ENCODE peak calls at places on chromosomes 11 and 22, in seven cellular contexts. One of them, this sample, is unnamed.

GRCh38 chr11:95255523-95256165 is 24.6 kb upstream of the SESN3 start:
- DNase-seq in left colon: no peak
- DNase-seq in stimulated activated CD4-positive, alpha-beta T cell treated with anti-CD3 and anti-CD28 coated beads, Interleukin-2, amount 100 ng/mL, for 48 hours: no peak
- DNase-seq in stimulated activated CD8-positive, alpha-beta memory T cell treated with anti-CD3 and anti-CD28 coated beads, Interleukin-15, amount 100 ng/mL, for 24 hours: no peak
- DNase-seq in NCI-H774: no peak
- DNase-seq in H54: no peak
- DNase-seq in osteocyte: no peak
- DNase-seq in this sample: peak; percentile 61

GRCh38 chr22:33605686-33606085 is 314.6 kb downstream of the LARGE1 start:
- DNase-seq in left colon: no peak
- DNase-seq in stimulated activated CD4-positive, alpha-beta T cell treated with anti-CD3 and anti-CD28 coated beads, Interleukin-2, amount 100 ng/mL, for 48 hours: no peak
- DNase-seq in stimulated activated CD8-positive, alpha-beta memory T cell treated with anti-CD3 and anti-CD28 coated beads, Interleukin-15, amount 100 ng/mL, for 24 hours: no peak
- DNase-seq in NCI-H774: no peak
- DNase-seq in H54: no peak
- DNase-seq in osteocyte: no peak
- DNase-seq in this sample: no peak

GRCh38 chr11:17921620-17922473 is 91.0 kb downstream of the SERGEF start:
- DNase-seq in left colon: no peak
- DNase-seq in stimulated activated CD4-positive, alpha-beta T cell treated with anti-CD3 and anti-CD28 coated beads, Interleukin-2, amount 100 ng/mL, for 48 hours: no peak
- DNase-seq in stimulated activated CD8-positive, alpha-beta memory T cell treated with anti-CD3 and anti-CD28 coated beads, Interleukin-15, amount 100 ng/mL, for 24 hours: no peak
- DNase-seq in NCI-H774: no peak
- DNase-seq in H54: no peak
- DNase-seq in osteocyte: no peak
- DNase-seq in this sample: no peak

GRCh38 chr11:47918882-47919495 is 61.4 kb upstream of the PTPRJ start:
- DNase-seq in left colon: no peak
- DNase-seq in stimulated activated CD4-positive, alpha-beta T cell treated with anti-CD3 and anti-CD28 coated beads, Interleukin-2, amount 100 ng/mL, for 48 hours: no peak
- DNase-seq in stimulated activated CD8-positive, alpha-beta memory T cell treated with anti-CD3 and anti-CD28 coated beads, Interleukin-15, amount 100 ng/mL, for 24 hours: no peak
- DNase-seq in NCI-H774: no peak
- DNase-seq in H54: peak; percentile 53
- DNase-seq in osteocyte: no peak
- DNase-seq in this sample: no peak

GRCh38 chr22:46107089-46107664 is 43.1 kb upstream of the PPARA start:
- DNase-seq in left colon: peak; percentile 59
- DNase-seq in stimulated activated CD4-positive, alpha-beta T cell treated with anti-CD3 and anti-CD28 coated beads, Interleukin-2, amount 100 ng/mL, for 48 hours: no peak
- DNase-seq in stimulated activated CD8-positive, alpha-beta memory T cell treated with anti-CD3 and anti-CD28 coated beads, Interleukin-15, amount 100 ng/mL, for 24 hours: no peak
- DNase-seq in NCI-H774: peak; percentile 59
- DNase-seq in H54: no peak
- DNase-seq in osteocyte: no peak
- DNase-seq in this sample: peak; percentile 71

GRCh38 chr11:70415642-70416395 is 17.5 kb downstream of the CTTN start:
- DNase-seq in left colon: no peak
- DNase-seq in stimulated activated CD4-positive, alpha-beta T cell treated with anti-CD3 and anti-CD28 coated beads, Interleukin-2, amount 100 ng/mL, for 48 hours: no peak
- DNase-seq in stimulated activated CD8-positive, alpha-beta memory T cell treated with anti-CD3 and anti-CD28 coated beads, Interleukin-15, amount 100 ng/mL, for 24 hours: no peak
- DNase-seq in NCI-H774: no peak
- DNase-seq in H54: no peak
- DNase-seq in osteocyte: no peak
- DNase-seq in this sample: no peak

GRCh38 chr11:78525720-78526119 is 48.9 kb downstream of the NARS2 start:
- DNase-seq in left colon: no peak
- DNase-seq in stimulated activated CD4-positive, alpha-beta T cell treated with anti-CD3 and anti-CD28 coated beads, Interleukin-2, amount 100 ng/mL, for 48 hours: no peak
- DNase-seq in stimulated activated CD8-positive, alpha-beta memory T cell treated with anti-CD3 and anti-CD28 coated beads, Interleukin-15, amount 100 ng/mL, for 24 hours: no peak
- DNase-seq in NCI-H774: no peak
- DNase-seq in H54: no peak
- DNase-seq in osteocyte: no peak
- DNase-seq in this sample: no peak

GRCh38 chr11:61587951-61588695 is 7.2 kb upstream of the SYT7 start:
- DNase-seq in left colon: peak; percentile 78
- DNase-seq in stimulated activated CD4-positive, alpha-beta T cell treated with anti-CD3 and anti-CD28 coated beads, Interleukin-2, amount 100 ng/mL, for 48 hours: peak; percentile 69
- DNase-seq in stimulated activated CD8-positive, alpha-beta memory T cell treated with anti-CD3 and anti-CD28 coated beads, Interleukin-15, amount 100 ng/mL, for 24 hours: peak; percentile 37
- DNase-seq in NCI-H774: peak; percentile 66
- DNase-seq in H54: peak; percentile 74
- DNase-seq in osteocyte: no peak
- DNase-seq in this sample: no peak

GRCh38 chr11:124623861-124624525 is 1.3 kb downstream of the TBRG1 start:
- DNase-seq in left colon: no peak
- DNase-seq in stimulated activated CD4-positive, alpha-beta T cell treated with anti-CD3 and anti-CD28 coated beads, Interleukin-2, amount 100 ng/mL, for 48 hours: no peak
- DNase-seq in stimulated activated CD8-positive, alpha-beta memory T cell treated with anti-CD3 and anti-CD28 coated beads, Interleukin-15, amount 100 ng/mL, for 24 hours: no peak
- DNase-seq in NCI-H774: no peak
- DNase-seq in H54: no peak
- DNase-seq in osteocyte: no peak
- DNase-seq in this sample: no peak

GRCh38 chr22:43412808-43413785 is 1.3 kb downstream of the MPPED1 start:
- DNase-seq in left colon: no peak
- DNase-seq in stimulated activated CD4-positive, alpha-beta T cell treated with anti-CD3 and anti-CD28 coated beads, Interleukin-2, amount 100 ng/mL, for 48 hours: no peak
- DNase-seq in stimulated activated CD8-positive, alpha-beta memory T cell treated with anti-CD3 and anti-CD28 coated beads, Interleukin-15, amount 100 ng/mL, for 24 hours: no peak
- DNase-seq in NCI-H774: no peak
- DNase-seq in H54: no peak
- DNase-seq in osteocyte: no peak
- DNase-seq in this sample: peak; percentile 27

GRCh38 chr11:76918941-76919386 is 58.2 kb downstream of the ACER3 start:
- DNase-seq in left colon: no peak
- DNase-seq in stimulated activated CD4-positive, alpha-beta T cell treated with anti-CD3 and anti-CD28 coated beads, Interleukin-2, amount 100 ng/mL, for 48 hours: no peak
- DNase-seq in stimulated activated CD8-positive, alpha-beta memory T cell treated with anti-CD3 and anti-CD28 coated beads, Interleukin-15, amount 100 ng/mL, for 24 hours: no peak
- DNase-seq in NCI-H774: peak; percentile 49
- DNase-seq in H54: peak; percentile 1
- DNase-seq in osteocyte: no peak
- DNase-seq in this sample: peak; percentile 23

GRCh38 chr11:17734986-17735822 is 623 bp downstream of the KCNC1 start:
- DNase-seq in left colon: no peak
- DNase-seq in stimulated activated CD4-positive, alpha-beta T cell treated with anti-CD3 and anti-CD28 coated beads, Interleukin-2, amount 100 ng/mL, for 48 hours: peak; percentile 40
- DNase-seq in stimulated activated CD8-positive, alpha-beta memory T cell treated with anti-CD3 and anti-CD28 coated beads, Interleukin-15, amount 100 ng/mL, for 24 hours: no peak
- DNase-seq in NCI-H774: peak; percentile 23
- DNase-seq in H54: peak; percentile 69
- DNase-seq in osteocyte: peak; percentile 91
- DNase-seq in this sample: no peak

GRCh38 chr11:72614381-72614780 is 59.8 kb downstream of the PDE2A start:
- DNase-seq in left colon: no peak
- DNase-seq in stimulated activated CD4-positive, alpha-beta T cell treated with anti-CD3 and anti-CD28 coated beads, Interleukin-2, amount 100 ng/mL, for 48 hours: no peak
- DNase-seq in stimulated activated CD8-positive, alpha-beta memory T cell treated with anti-CD3 and anti-CD28 coated beads, Interleukin-15, amount 100 ng/mL, for 24 hours: no peak
- DNase-seq in NCI-H774: no peak
- DNase-seq in H54: no peak
- DNase-seq in osteocyte: no peak
- DNase-seq in this sample: no peak

GRCh38 chr22:38267086-38267485 is 5.7 kb downstream of the TMEM184B start:
- DNase-seq in left colon: no peak
- DNase-seq in stimulated activated CD4-positive, alpha-beta T cell treated with anti-CD3 and anti-CD28 coated beads, Interleukin-2, amount 100 ng/mL, for 48 hours: no peak
- DNase-seq in stimulated activated CD8-positive, alpha-beta memory T cell treated with anti-CD3 and anti-CD28 coated beads, Interleukin-15, amount 100 ng/mL, for 24 hours: no peak
- DNase-seq in NCI-H774: no peak
- DNase-seq in H54: no peak
- DNase-seq in osteocyte: no peak
- DNase-seq in this sample: no peak

GRCh38 chr22:20165421-20165820 is 14.6 kb upstream of the CCDC188 start:
- DNase-seq in left colon: no peak
- DNase-seq in stimulated activated CD4-positive, alpha-beta T cell treated with anti-CD3 and anti-CD28 coated beads, Interleukin-2, amount 100 ng/mL, for 48 hours: no peak
- DNase-seq in stimulated activated CD8-positive, alpha-beta memory T cell treated with anti-CD3 and anti-CD28 coated beads, Interleukin-15, amount 100 ng/mL, for 24 hours: no peak
- DNase-seq in NCI-H774: no peak
- DNase-seq in H54: no peak
- DNase-seq in osteocyte: no peak
- DNase-seq in this sample: no peak

GRCh38 chr11:67463680-67464410 is 5.2 kb downstream of the TMEM134 start:
- DNase-seq in left colon: peak; percentile 79
- DNase-seq in stimulated activated CD4-positive, alpha-beta T cell treated with anti-CD3 and anti-CD28 coated beads, Interleukin-2, amount 100 ng/mL, for 48 hours: no peak
- DNase-seq in stimulated activated CD8-positive, alpha-beta memory T cell treated with anti-CD3 and anti-CD28 coated beads, Interleukin-15, amount 100 ng/mL, for 24 hours: no peak
- DNase-seq in NCI-H774: no peak
- DNase-seq in H54: peak; percentile 96
- DNase-seq in osteocyte: no peak
- DNase-seq in this sample: no peak

GRCh38 chr11:313787-314547 is at the start of gene IFITM1:
- DNase-seq in left colon: peak; percentile 55
- DNase-seq in stimulated activated CD4-positive, alpha-beta T cell treated with anti-CD3 and anti-CD28 coated beads, Interleukin-2, amount 100 ng/mL, for 48 hours: no peak
- DNase-seq in stimulated activated CD8-positive, alpha-beta memory T cell treated with anti-CD3 and anti-CD28 coated beads, Interleukin-15, amount 100 ng/mL, for 24 hours: no peak
- DNase-seq in NCI-H774: no peak
- DNase-seq in H54: no peak
- DNase-seq in osteocyte: no peak
- DNase-seq in this sample: no peak

GRCh38 chr11:36577859-36578258 is 10.1 kb downstream of the RAG1 start:
- DNase-seq in left colon: no peak
- DNase-seq in stimulated activated CD4-positive, alpha-beta T cell treated with anti-CD3 and anti-CD28 coated beads, Interleukin-2, amount 100 ng/mL, for 48 hours: no peak
- DNase-seq in stimulated activated CD8-positive, alpha-beta memory T cell treated with anti-CD3 and anti-CD28 coated beads, Interleukin-15, amount 100 ng/mL, for 24 hours: no peak
- DNase-seq in NCI-H774: no peak
- DNase-seq in H54: peak; percentile 25
- DNase-seq in osteocyte: no peak
- DNase-seq in this sample: no peak

GRCh38 chr22:40326905-40327735 is 19.2 kb upstream of the ADSL start:
- DNase-seq in left colon: no peak
- DNase-seq in stimulated activated CD4-positive, alpha-beta T cell treated with anti-CD3 and anti-CD28 coated beads, Interleukin-2, amount 100 ng/mL, for 48 hours: no peak
- DNase-seq in stimulated activated CD8-positive, alpha-beta memory T cell treated with anti-CD3 and anti-CD28 coated beads, Interleukin-15, amount 100 ng/mL, for 24 hours: no peak
- DNase-seq in NCI-H774: no peak
- DNase-seq in H54: no peak
- DNase-seq in osteocyte: no peak
- DNase-seq in this sample: peak; percentile 87

GRCh38 chr11:100602716-100603115 is 84.4 kb upstream of the ARHGAP42 start:
- DNase-seq in left colon: no peak
- DNase-seq in stimulated activated CD4-positive, alpha-beta T cell treated with anti-CD3 and anti-CD28 coated beads, Interleukin-2, amount 100 ng/mL, for 48 hours: no peak
- DNase-seq in stimulated activated CD8-positive, alpha-beta memory T cell treated with anti-CD3 and anti-CD28 coated beads, Interleukin-15, amount 100 ng/mL, for 24 hours: no peak
- DNase-seq in NCI-H774: no peak
- DNase-seq in H54: no peak
- DNase-seq in osteocyte: no peak
- DNase-seq in this sample: no peak

GRCh38 chr11:70669871-70670683 is 271.7 kb downstream of the CTTN start:
- DNase-seq in left colon: no peak
- DNase-seq in stimulated activated CD4-positive, alpha-beta T cell treated with anti-CD3 and anti-CD28 coated beads, Interleukin-2, amount 100 ng/mL, for 48 hours: no peak
- DNase-seq in stimulated activated CD8-positive, alpha-beta memory T cell treated with anti-CD3 and anti-CD28 coated beads, Interleukin-15, amount 100 ng/mL, for 24 hours: no peak
- DNase-seq in NCI-H774: no peak
- DNase-seq in H54: no peak
- DNase-seq in osteocyte: no peak
- DNase-seq in this sample: no peak

GRCh38 chr11:11620966-11621880 is 582 bp downstream of the GALNT18 start:
- DNase-seq in left colon: peak; percentile 39
- DNase-seq in stimulated activated CD4-positive, alpha-beta T cell treated with anti-CD3 and anti-CD28 coated beads, Interleukin-2, amount 100 ng/mL, for 48 hours: peak; percentile 26
- DNase-seq in stimulated activated CD8-positive, alpha-beta memory T cell treated with anti-CD3 and anti-CD28 coated beads, Interleukin-15, amount 100 ng/mL, for 24 hours: no peak
- DNase-seq in NCI-H774: no peak
- DNase-seq in H54: peak; percentile 26
- DNase-seq in osteocyte: no peak
- DNase-seq in this sample: no peak

GRCh38 chr11:57601297-57601696 is 3.8 kb downstream of the SERPING1 start:
- DNase-seq in left colon: no peak
- DNase-seq in stimulated activated CD4-positive, alpha-beta T cell treated with anti-CD3 and anti-CD28 coated beads, Interleukin-2, amount 100 ng/mL, for 48 hours: no peak
- DNase-seq in stimulated activated CD8-positive, alpha-beta memory T cell treated with anti-CD3 and anti-CD28 coated beads, Interleukin-15, amount 100 ng/mL, for 24 hours: no peak
- DNase-seq in NCI-H774: no peak
- DNase-seq in H54: no peak
- DNase-seq in osteocyte: no peak
- DNase-seq in this sample: no peak

GRCh38 chr11:73359341-73359740 is 16.9 kb upstream of the RELT start:
- DNase-seq in left colon: no peak
- DNase-seq in stimulated activated CD4-positive, alpha-beta T cell treated with anti-CD3 and anti-CD28 coated beads, Interleukin-2, amount 100 ng/mL, for 48 hours: no peak
- DNase-seq in stimulated activated CD8-positive, alpha-beta memory T cell treated with anti-CD3 and anti-CD28 coated beads, Interleukin-15, amount 100 ng/mL, for 24 hours: no peak
- DNase-seq in NCI-H774: no peak
- DNase-seq in H54: no peak
- DNase-seq in osteocyte: no peak
- DNase-seq in this sample: no peak

GRCh38 chr11:113132001-113132400 is 170.8 kb downstream of the NCAM1 start:
- DNase-seq in left colon: no peak
- DNase-seq in stimulated activated CD4-positive, alpha-beta T cell treated with anti-CD3 and anti-CD28 coated beads, Interleukin-2, amount 100 ng/mL, for 48 hours: no peak
- DNase-seq in stimulated activated CD8-positive, alpha-beta memory T cell treated with anti-CD3 and anti-CD28 coated beads, Interleukin-15, amount 100 ng/mL, for 24 hours: no peak
- DNase-seq in NCI-H774: no peak
- DNase-seq in H54: no peak
- DNase-seq in osteocyte: no peak
- DNase-seq in this sample: no peak

GRCh38 chr11:82046778-82047177 is 686.9 kb downstream of the FAM181B start:
- DNase-seq in left colon: no peak
- DNase-seq in stimulated activated CD4-positive, alpha-beta T cell treated with anti-CD3 and anti-CD28 coated beads, Interleukin-2, amount 100 ng/mL, for 48 hours: no peak
- DNase-seq in stimulated activated CD8-positive, alpha-beta memory T cell treated with anti-CD3 and anti-CD28 coated beads, Interleukin-15, amount 100 ng/mL, for 24 hours: no peak
- DNase-seq in NCI-H774: no peak
- DNase-seq in H54: no peak
- DNase-seq in osteocyte: no peak
- DNase-seq in this sample: no peak

GRCh38 chr11:48052183-48053040 is 72.1 kb downstream of the PTPRJ start:
- DNase-seq in left colon: peak; percentile 54
- DNase-seq in stimulated activated CD4-positive, alpha-beta T cell treated with anti-CD3 and anti-CD28 coated beads, Interleukin-2, amount 100 ng/mL, for 48 hours: no peak
- DNase-seq in stimulated activated CD8-positive, alpha-beta memory T cell treated with anti-CD3 and anti-CD28 coated beads, Interleukin-15, amount 100 ng/mL, for 24 hours: no peak
- DNase-seq in NCI-H774: no peak
- DNase-seq in H54: peak; percentile 34
- DNase-seq in osteocyte: no peak
- DNase-seq in this sample: no peak

GRCh38 chr11:134544095-134544815 is 132.2 kb upstream of the B3GAT1 start:
- DNase-seq in left colon: no peak
- DNase-seq in stimulated activated CD4-positive, alpha-beta T cell treated with anti-CD3 and anti-CD28 coated beads, Interleukin-2, amount 100 ng/mL, for 48 hours: no peak
- DNase-seq in stimulated activated CD8-positive, alpha-beta memory T cell treated with anti-CD3 and anti-CD28 coated beads, Interleukin-15, amount 100 ng/mL, for 24 hours: no peak
- DNase-seq in NCI-H774: no peak
- DNase-seq in H54: no peak
- DNase-seq in osteocyte: peak; percentile 66
- DNase-seq in this sample: no peak

GRCh38 chr22:30822216-30823014 is 127.7 kb downstream of the OSBP2 start:
- DNase-seq in left colon: no peak
- DNase-seq in stimulated activated CD4-positive, alpha-beta T cell treated with anti-CD3 and anti-CD28 coated beads, Interleukin-2, amount 100 ng/mL, for 48 hours: peak; percentile 6
- DNase-seq in stimulated activated CD8-positive, alpha-beta memory T cell treated with anti-CD3 and anti-CD28 coated beads, Interleukin-15, amount 100 ng/mL, for 24 hours: no peak
- DNase-seq in NCI-H774: no peak
- DNase-seq in H54: no peak
- DNase-seq in osteocyte: no peak
- DNase-seq in this sample: no peak

GRCh38 chr11:115930886-115931537 is 426.8 kb upstream of the CADM1 start:
- DNase-seq in left colon: no peak
- DNase-seq in stimulated activated CD4-positive, alpha-beta T cell treated with anti-CD3 and anti-CD28 coated beads, Interleukin-2, amount 100 ng/mL, for 48 hours: no peak
- DNase-seq in stimulated activated CD8-positive, alpha-beta memory T cell treated with anti-CD3 and anti-CD28 coated beads, Interleukin-15, amount 100 ng/mL, for 24 hours: no peak
- DNase-seq in NCI-H774: no peak
- DNase-seq in H54: no peak
- DNase-seq in osteocyte: no peak
- DNase-seq in this sample: no peak

GRCh38 chr22:38203090-38203810 is 1.5 kb downstream of the MAFF start:
- DNase-seq in left colon: peak; percentile 87
- DNase-seq in stimulated activated CD4-positive, alpha-beta T cell treated with anti-CD3 and anti-CD28 coated beads, Interleukin-2, amount 100 ng/mL, for 48 hours: no peak
- DNase-seq in stimulated activated CD8-positive, alpha-beta memory T cell treated with anti-CD3 and anti-CD28 coated beads, Interleukin-15, amount 100 ng/mL, for 24 hours: no peak
- DNase-seq in NCI-H774: no peak
- DNase-seq in H54: no peak
- DNase-seq in osteocyte: no peak
- DNase-seq in this sample: no peak

GRCh38 chr11:112797072-112797471 is 164.1 kb upstream of the NCAM1 start:
- DNase-seq in left colon: no peak
- DNase-seq in stimulated activated CD4-positive, alpha-beta T cell treated with anti-CD3 and anti-CD28 coated beads, Interleukin-2, amount 100 ng/mL, for 48 hours: no peak
- DNase-seq in stimulated activated CD8-positive, alpha-beta memory T cell treated with anti-CD3 and anti-CD28 coated beads, Interleukin-15, amount 100 ng/mL, for 24 hours: no peak
- DNase-seq in NCI-H774: no peak
- DNase-seq in H54: no peak
- DNase-seq in osteocyte: no peak
- DNase-seq in this sample: no peak

GRCh38 chr22:42300286-42301071 is 30.0 kb upstream of the TCF20 start:
- DNase-seq in left colon: peak; percentile 86
- DNase-seq in stimulated activated CD4-positive, alpha-beta T cell treated with anti-CD3 and anti-CD28 coated beads, Interleukin-2, amount 100 ng/mL, for 48 hours: no peak
- DNase-seq in stimulated activated CD8-positive, alpha-beta memory T cell treated with anti-CD3 and anti-CD28 coated beads, Interleukin-15, amount 100 ng/mL, for 24 hours: no peak
- DNase-seq in NCI-H774: no peak
- DNase-seq in H54: peak; percentile 19
- DNase-seq in osteocyte: no peak
- DNase-seq in this sample: no peak

This sample was measured in NCI-H2029 treated with DMSO at 0.1 percent for 48 hours.